ENCODE peak calls at places on chromosomes 1 and 21, in eight cellular contexts. R is body of pancreas; I is HuH-7; D is CD4-positive, alpha-beta T cell; A is Panc1; V is COR-L47; N is MM.1S; X is stimulated activated CD8-positive, alpha-beta memory T cell treated with anti-CD3 and anti-CD28 coated beads, Interleukin-15, amount 100 ng/mL, for 24 hours. J is an unnamed sample.

GRCh38 chr1:213507472-213508223 is 456.6 kb downstream of the RPS6KC1 start:
- DNase-seq in R (no peak), I (no peak), D (no peak), A (no peak), V (peak; percentile 49), N (no peak), X (no peak), J (peak; percentile 13)

GRCh38 chr1:90339822-90340221 is 344.9 kb downstream of the ZNF326 start:
- DNase-seq in R (no peak), I (no peak), D (no peak), A (no peak), V (no peak), N (peak; percentile 88), X (no peak), J (no peak)

GRCh38 chr1:79312438-79312837 is 305.9 kb upstream of the ADGRL4 start:
- DNase-seq in R (no peak), I (no peak), D (no peak), A (no peak), V (no peak), N (no peak), X (no peak), J (no peak)

GRCh38 chr1:170284425-170284824 is 138.7 kb downstream of the NTMT2 start:
- DNase-seq in R (no peak), I (no peak), D (no peak), A (no peak), V (no peak), N (no peak), X (no peak), J (no peak)

GRCh38 chr21:33071878-33072306 is 2.0 kb downstream of the OLIG1 start:
- DNase-seq in R (no peak), I (no peak), D (no peak), A (no peak), V (no peak), N (peak; percentile 66), X (no peak), J (no peak)

GRCh38 chr1:148318123-148318899 is 164.8 kb downstream of the PPIAL4G start:
- DNase-seq in R (peak; percentile 30), I (no peak), D (peak; percentile 26), A (no peak), V (no peak), N (peak; percentile 84), X (no peak), J (no peak)

GRCh38 chr21:17650301-17650700 is 37.6 kb upstream of the BTG3 start:
- DNase-seq in R (no peak), I (no peak), D (no peak), A (no peak), V (no peak), N (no peak), X (no peak), J (peak; percentile 32)

GRCh38 chr1:7117599-7118281 is 332.5 kb downstream of the CAMTA1 start:
- DNase-seq in R (peak; percentile 22), I (no peak), D (no peak), A (no peak), V (no peak), N (no peak), X (no peak), J (no peak)

GRCh38 chr1:211492511-211493132 is 660 bp upstream of the RD3 start:
- DNase-seq in R (no peak), I (no peak), D (no peak), A (no peak), V (no peak), N (no peak), X (no peak), J (no peak)

GRCh38 chr1:7632126-7632525 is 139.0 kb upstream of the VAMP3 start:
- DNase-seq in R (no peak), I (no peak), D (no peak), A (no peak), V (no peak), N (no peak), X (no peak), J (no peak)

J was measured in HepG2.